ENCODE peak calls at places on chromosomes 16 and 17, in seven cellular contexts. N is cardiac fibroblast, S is heart right ventricle, Y is testis, E is neural progenitor cell, I is astrocyte of the spinal cord, Q is tibial nerve. D is an unnamed sample.

GRCh38 chr17:8685396-8685795 is 54.9 kb upstream of the MYH10 start:
- DNase-seq in N (no peak), S (no peak), Y (no peak), E (no peak), I (peak; percentile 47), Q (no peak), D (no peak)

GRCh38 chr16:75252049-75252864 is 833 bp upstream of the BCAR1 start:
- DNase-seq in N (no peak), S (no peak), Y (peak; percentile 14), E (no peak), I (no peak), Q (no peak), D (no peak)

GRCh38 chr17:78214016-78214705 is at the start of gene BIRC5:
- DNase-seq in N (peak; percentile 89), S (peak; percentile 86), Y (peak; percentile 95), E (peak; percentile 98), I (peak; percentile 81), Q (peak; percentile 85), D (peak; percentile 74)

GRCh38 chr17:42287305-42288077 is 807 bp upstream of the STAT5A start:
- DNase-seq in N (peak; percentile 74), S (peak; percentile 53), Y (peak; percentile 57), E (no peak), I (no peak), Q (peak; percentile 54), D (peak; percentile 33)

GRCh38 chr17:75542184-75542583 is 16.7 kb downstream of the LLGL2 start:
- DNase-seq in N (no peak), S (no peak), Y (no peak), E (no peak), I (no peak), Q (no peak), D (no peak)

GRCh38 chr16:48180868-48181480 is 25.2 kb upstream of the ABCC12 start:
- DNase-seq in N (no peak), S (no peak), Y (no peak), E (no peak), I (no peak), Q (no peak), D (no peak)

GRCh38 chr17:8474826-8475225 is 39.1 kb downstream of the NDEL1 start:
- DNase-seq in N (no peak), S (no peak), Y (no peak), E (no peak), I (no peak), Q (no peak), D (no peak)

GRCh38 chr17:1882836-1883235 is 53.0 kb downstream of the RPA1 start:
- DNase-seq in N (peak; percentile 53), S (no peak), Y (peak; percentile 25), E (peak; percentile 66), I (peak; percentile 20), Q (peak; percentile 36), D (peak; percentile 38)

GRCh38 chr16:2465653-2466415 is 5.3 kb upstream of the NTN3 start:
- DNase-seq in N (no peak), S (no peak), Y (no peak), E (peak; percentile 57), I (no peak), Q (no peak), D (no peak)

GRCh38 chr17:51610155-51610554 is 349.8 kb downstream of the UTP18 start:
- DNase-seq in N (no peak), S (no peak), Y (no peak), E (no peak), I (no peak), Q (no peak), D (no peak)

GRCh38 chr16:5382484-5382883 is 284.9 kb upstream of the EEF2KMT start:
- DNase-seq in N (no peak), S (no peak), Y (no peak), E (no peak), I (no peak), Q (no peak), D (no peak)

DNA sequence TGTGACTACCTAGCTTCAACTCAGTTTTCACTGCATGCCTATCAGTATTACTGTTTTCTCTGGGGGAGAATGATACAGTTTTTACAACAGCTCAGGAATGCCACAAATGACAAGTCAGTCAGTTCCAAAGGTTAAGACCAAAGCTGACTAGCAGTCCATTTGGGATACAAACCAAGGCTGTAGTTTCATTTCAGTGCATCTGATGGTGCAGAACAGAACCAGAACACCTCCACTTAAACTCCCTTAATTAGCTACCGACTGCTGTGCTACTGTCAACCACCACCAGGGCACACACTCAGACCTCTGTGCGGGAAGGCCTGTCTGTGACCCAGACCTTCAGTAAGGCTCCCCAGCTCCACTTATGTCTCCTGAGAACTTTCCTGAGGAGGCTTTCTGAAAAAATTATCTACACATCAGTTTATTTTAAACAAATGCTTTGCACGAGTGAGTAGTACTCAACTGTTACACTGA is 20.4 kb downstream of the NFE2L1 start:
- DNase-seq in N (no peak), S (no peak), Y (no peak), E (no peak), I (peak; percentile 26), Q (no peak), D (peak; percentile 59)
- TF ChIP-seq CTCF in N (peak; percentile 53), S (no peak), Y (no peak), E (peak; percentile 39), I (peak; percentile 57), Q (no peak), D (peak; percentile 57)

GRCh38 chr17:72165202-72165972 is 44.6 kb downstream of the SOX9 start:
- DNase-seq in N (no peak), S (no peak), Y (no peak), E (peak; percentile 54), I (no peak), Q (no peak), D (no peak)
- H3K4me3 ChIP-seq in N (no peak overlapping the region), S (no peak overlapping the region), Y (no peak overlapping the region), E (no peak overlapping the region), I (no peak overlapping the region), Q (no peak overlapping the region), D (no peak overlapping the region)

DNA sequence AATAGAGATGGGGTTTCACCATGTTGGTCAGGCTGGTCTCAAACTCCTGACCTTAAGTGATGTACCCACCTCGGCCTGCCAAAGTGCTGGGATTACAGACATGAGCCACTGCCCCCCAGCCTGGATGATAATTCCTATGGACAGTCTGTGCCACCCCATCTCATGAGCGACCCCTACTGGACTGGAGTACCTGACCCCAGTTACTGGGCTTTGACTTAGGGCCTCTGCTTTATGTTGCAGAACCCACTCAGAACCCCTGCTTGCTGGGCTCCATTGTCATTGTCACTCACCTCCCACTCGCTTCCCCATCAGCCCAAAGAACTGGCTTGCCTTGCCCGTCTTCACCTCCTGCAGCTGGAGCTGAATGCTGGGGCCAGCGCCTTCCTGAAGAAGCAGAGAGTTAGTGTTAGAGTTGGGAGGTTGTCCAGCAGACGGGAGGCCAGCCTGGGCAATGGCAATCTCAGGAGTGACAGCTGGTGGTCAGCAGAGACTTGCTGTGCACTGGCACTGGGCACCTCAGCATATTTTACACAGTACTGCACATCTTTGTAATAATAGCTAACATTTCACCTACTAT is 4.0 kb downstream of the TAC4 start:
- DNase-seq in N (no peak), S (no peak), Y (no peak), E (peak; percentile 57), I (no peak), Q (no peak), D (no peak)
- TF ChIP-seq CTCF in N (peak; percentile 67), S (peak; percentile 23), Y (no peak), E (peak; percentile 58), I (peak; percentile 51), Q (no peak), D (peak; percentile 39)

GRCh38 chr17:44167181-44167861 is 3.2 kb upstream of the ASB16 start:
- DNase-seq in N (no peak), S (no peak), Y (no peak), E (no peak), I (no peak), Q (no peak), D (no peak)

GRCh38 chr17:44171931-44172455 is 1.5 kb downstream of the ASB16 start:
- DNase-seq in N (no peak), S (no peak), Y (no peak), E (no peak), I (no peak), Q (no peak), D (no peak)

GRCh38 chr17:44174427-44174826 is 3.9 kb downstream of the ASB16 start:
- DNase-seq in N (no peak), S (no peak), Y (no peak), E (no peak), I (no peak), Q (no peak), D (no peak)

GRCh38 chr17:44170135-44170498 is 387 bp upstream of the ASB16 start:
- DNase-seq in N (no peak), S (no peak), Y (no peak), E (no peak), I (no peak), Q (no peak), D (no peak)

GRCh38 chr17:44170499-44171201 is at the start of gene ASB16:
- DNase-seq in N (peak; percentile 33), S (peak; percentile 59), Y (peak; percentile 59), E (peak; percentile 40), I (peak; percentile 6), Q (no peak), D (peak; percentile 35)
- H3K4me3 ChIP-seq in N (no peak within 1 kb of the TSS), S (peak within 1 kb of the TSS; percentile 38), Y (no peak within 1 kb of the TSS), E (no peak within 1 kb of the TSS), I (no peak within 1 kb of the TSS), Q (peak within 1 kb of the TSS; percentile 15), D (no peak within 1 kb of the TSS)

GRCh38 chr17:39194089-39194984 is 3.1 kb downstream of the CACNB1 start:
- DNase-seq in N (peak; percentile 67), S (peak; percentile 71), Y (peak; percentile 85), E (peak; percentile 81), I (peak; percentile 58), Q (peak; percentile 33), D (peak; percentile 58)
- TF ChIP-seq CTCF in N (peak; percentile 70), S (peak; percentile 42), Y (no peak), E (peak; percentile 62), I (peak; percentile 69), Q (peak; percentile 24), D (peak; percentile 61)

DNA sequence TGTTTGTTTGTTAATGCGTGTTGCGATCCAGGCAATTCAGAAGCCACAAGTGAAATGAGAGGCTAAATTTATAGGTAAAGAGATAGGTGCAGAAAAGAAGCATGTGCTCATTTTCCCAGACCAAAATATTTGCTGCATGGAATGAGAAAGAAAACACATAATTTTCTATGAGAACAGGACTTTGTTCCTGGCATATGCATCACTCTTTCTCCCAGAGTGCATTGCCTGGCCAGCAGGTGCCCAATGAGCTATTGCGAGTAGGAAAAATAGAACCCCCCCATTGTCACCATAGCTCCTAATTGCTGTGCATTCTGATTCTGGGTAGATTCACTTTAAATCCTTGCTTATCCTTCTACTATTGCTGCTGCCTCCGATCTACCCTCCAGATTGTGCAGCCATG is 410.4 kb downstream of the PMP22 start:
- DNase-seq in N (no peak), S (no peak), Y (no peak), E (no peak), I (no peak), Q (no peak), D (no peak)
- H3K4me3 ChIP-seq in N (no peak overlapping the region), S (no peak overlapping the region), Y (no peak overlapping the region), E (no peak overlapping the region), I (no peak overlapping the region), Q (no peak overlapping the region), D (no peak overlapping the region)

DNA sequence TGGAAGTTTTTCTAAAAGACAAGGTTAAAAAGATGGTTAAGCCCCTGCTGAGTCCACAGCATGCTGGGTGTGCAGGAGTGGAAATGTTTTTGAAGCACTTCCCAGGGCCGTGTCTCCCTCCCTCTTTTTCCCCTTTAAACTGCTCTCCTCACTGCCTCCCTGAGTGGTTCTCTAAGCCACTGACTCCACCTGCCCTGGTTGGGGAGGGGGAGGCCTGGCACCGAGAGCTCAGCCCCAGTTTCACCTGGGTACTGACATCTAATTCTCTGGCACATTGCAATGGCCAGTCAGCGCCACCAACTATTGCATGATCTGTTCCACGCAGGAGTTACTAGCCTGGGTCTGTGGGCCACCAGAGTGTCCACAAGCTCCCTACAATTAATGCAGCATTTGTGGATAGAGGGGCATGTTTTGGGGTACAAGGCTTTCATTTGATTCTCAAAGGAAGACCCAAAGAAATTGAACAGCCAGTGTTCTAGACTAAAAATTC is 22.7 kb downstream of the MPP3 start:
- DNase-seq in N (no peak), S (no peak), Y (no peak), E (no peak), I (no peak), Q (no peak), D (no peak)
- TF ChIP-seq CTCF in N (no peak), S (no peak), Y (no peak), E (no peak), I (no peak), Q (no peak), D (no peak)

D was measured in fibroblast of the aortic adventitia.